ENCODE peak calls at places on chromosomes 7 and 10, in eight cellular contexts. N is amniotic stem cell; Z is activated CD8-positive, alpha-beta T cell treated with anti-CD3 and anti-CD28 coated beads, Interleukin-2, amount 10 ng/mL, durations not matched to agents 7 days and 5 days; Q is activated effector memory CD4-positive, alpha-beta T cell treated with anti-CD3 and anti-CD28 coated beads, Interleukin-2, amount 50 U/mL, for 16 hours; R is stimulated activated CD4-positive, alpha-beta T cell treated with anti-CD3 and anti-CD28 coated beads, Interleukin-1b, Interleukin-23, amount 100 ng/mL, for 1 hour; L is Caco-2; K is activated CD4-positive, alpha-beta T cell treated with anti-CD3 and anti-CD28 coated beads, Interleukin-2, amount 10 ng/mL, durations not matched to agents 7 days and 5 days; S is naive thymus-derived CD4-positive, alpha-beta T cell. O is an unnamed sample.

GRCh38 chr10:13740416-13740815 is 153.7 kb downstream of the PRPF18 start:
- DNase-seq in K (no peak), Z (no peak), Q (no peak), L (no peak), N (no peak), R (no peak), S (no peak), O (no peak)

GRCh38 chr10:12766222-12766621 is 235.3 kb downstream of the CCDC3 start:
- DNase-seq in N (no peak), Z (no peak), S (no peak), L (no peak), Q (no peak), R (no peak), K (no peak), O (no peak)

GRCh38 chr10:26737730-26738129 is 40.2 kb downstream of the PDSS1 start:
- DNase-seq in Q (peak; percentile 71), L (no peak), R (no peak), K (peak; percentile 43), S (no peak), Z (peak; percentile 39), N (no peak), O (no peak)

GRCh38 chr10:73796766-73797165 is 11.4 kb downstream of the ZSWIM8 start:
- DNase-seq in K (no peak), S (no peak), R (no peak), Q (no peak), N (no peak), Z (no peak), L (no peak), O (no peak)

GRCh38 chr7:47181609-47182264 is 400.2 kb downstream of the TNS3 start:
- DNase-seq in Z (no peak), Q (no peak), R (no peak), L (no peak), K (no peak), S (no peak), N (no peak), O (peak; percentile 26)

GRCh38 chr10:12605580-12606405 is 256.4 kb downstream of the CAMK1D start:
- DNase-seq in S (peak; percentile 80), R (peak; percentile 16), K (peak; percentile 72), L (no peak), Q (peak; percentile 77), N (no peak), Z (peak; percentile 74), O (peak; percentile 89)

GRCh38 chr10:116296358-116296757 is 23.4 kb upstream of the GFRA1 start:
- DNase-seq in K (no peak), Z (no peak), R (no peak), N (no peak), S (no peak), L (no peak), Q (no peak), O (no peak)

GRCh38 chr10:100730739-100731602 is 14.4 kb upstream of the PAX2 start:
- DNase-seq in S (no peak), L (peak; percentile 84), R (no peak), Q (peak; percentile 70), N (no peak), K (peak; percentile 44), Z (peak; percentile 58), O (no peak)

GRCh38 chr10:72242675-72243074 is 26.6 kb upstream of the ASCC1 start:
- DNase-seq in K (no peak), L (no peak), Z (no peak), R (no peak), N (no peak), Q (no peak), S (no peak), O (peak; percentile 41)

GRCh38 chr10:7585228-7585627 is 81.5 kb downstream of the ITIH5 start:
- DNase-seq in N (no peak), Z (peak; percentile 31), L (no peak), S (peak; percentile 12), Q (no peak), R (no peak), K (peak; percentile 12), O (no peak)

GRCh38 chr10:48745662-48746245 is 61.1 kb downstream of the WDFY4 start:
- DNase-seq in R (no peak), S (no peak), Z (no peak), N (no peak), Q (no peak), K (no peak), L (peak; percentile 55), O (peak; percentile 24)

GRCh38 chr10:23291551-23292334 is 52.9 kb downstream of the C10orf67 start:
- DNase-seq in R (no peak), K (no peak), N (no peak), S (no peak), Z (no peak), Q (no peak), L (no peak), O (no peak)

GRCh38 chr10:112793197-112793921 is 156.7 kb upstream of the TCF7L2 start:
- DNase-seq in Q (no peak), S (no peak), Z (no peak), N (no peak), R (no peak), K (no peak), L (no peak), O (no peak)

GRCh38 chr10:133438711-133439273 is 14.4 kb upstream of the SPRN start:
- DNase-seq in K (peak; percentile 41), Q (peak; percentile 61), R (no peak), N (no peak), Z (peak; percentile 56), L (no peak), S (no peak), O (no peak)

GRCh38 chr10:36880898-36881297 is 244.5 kb upstream of the ANKRD30A start:
- DNase-seq in Q (no peak), R (no peak), Z (no peak), N (peak; percentile 12), L (no peak), K (no peak), S (no peak), O (no peak)

GRCh38 chr7:100400656-100401055 is 27.4 kb downstream of the PILRA start:
- DNase-seq in Z (peak; percentile 38), R (no peak), S (no peak), Q (no peak), K (peak; percentile 13), N (no peak), L (no peak), O (no peak)

GRCh38 chr7:88339195-88339922 is 32.7 kb upstream of the STEAP4 start:
- DNase-seq in R (no peak), K (no peak), N (no peak), Z (no peak), Q (no peak), L (no peak), S (no peak), O (no peak)

GRCh38 chr7:143055754-143056153 is 3.6 kb downstream of the OR6V1 start:
- DNase-seq in S (no peak), Q (no peak), N (no peak), R (no peak), L (no peak), Z (no peak), K (no peak), O (no peak)

O was measured in right lobe of liver.